ENCODE peak calls at places on chromosomes 13 and 19, in four cellular contexts. I is H1, T is H9, H is trophoblast cell. Z is an unnamed sample.

GRCh38 chr19:32719611-32720059 is at the start of gene TDRD12:
- DNase-seq in I (peak; percentile 15), T (peak; percentile 68), H (no peak), Z (no peak)

GRCh38 chr19:6020166-6020967 is 42.4 kb upstream of the RANBP3 start:
- DNase-seq in I (no peak), T (no peak), H (no peak), Z (no peak)

GRCh38 chr19:3275583-3276340 is 51.3 kb downstream of the CELF5 start:
- DNase-seq in I (peak; percentile 93), T (peak; percentile 96), H (no peak), Z (peak; percentile 91)

GRCh38 chr19:53868892-53869804 is 1.5 kb downstream of the MYADM start:
- DNase-seq in I (no peak), T (peak; percentile 89), H (peak; percentile 88), Z (peak; percentile 87)

GRCh38 chr13:30892966-30893365 is 13.1 kb upstream of the MEDAG start:
- DNase-seq in I (no peak), T (peak; percentile 83), H (no peak), Z (no peak)

GRCh38 chr19:35459414-35460082 is 11.5 kb downstream of the FFAR2 start:
- DNase-seq in I (no peak), T (no peak), H (no peak), Z (no peak)

GRCh38 chr13:46640843-46641242 is 87.9 kb downstream of the LRCH1 start:
- DNase-seq in I (no peak), T (no peak), H (no peak), Z (no peak)

GRCh38 chr19:36099166-36099785 is 11.7 kb upstream of the OVOL3 start:
- DNase-seq in I (no peak), T (no peak), H (no peak), Z (no peak)

GRCh38 chr13:53821632-53822031 is 793.0 kb downstream of the OLFM4 start:
- DNase-seq in I (no peak), T (no peak), H (no peak), Z (no peak)

GRCh38 chr13:20159646-20160345 is 1.1 kb downstream of the GJA3 start:
- DNase-seq in I (no peak), T (no peak), H (no peak), Z (no peak)

GRCh38 chr19:27889156-27889555 is 1323.8 kb downstream of the UQCRFS1 start:
- DNase-seq in I (no peak), T (no peak), H (no peak), Z (no peak)

GRCh38 chr19:13984875-13985741 is 21.0 kb downstream of the RFX1 start:
- DNase-seq in I (no peak), T (no peak), H (no peak), Z (no peak)

GRCh38 chr19:45717983-45718650 is 12.6 kb downstream of the FBXO46 start:
- DNase-seq in I (no peak), T (peak; percentile 50), H (no peak), Z (no peak)

GRCh38 chr13:22060187-22060586 is 389.3 kb downstream of the FGF9 start:
- DNase-seq in I (no peak), T (no peak), H (no peak), Z (no peak)

GRCh38 chr13:51942189-51942588 is 69.1 kb downstream of the ATP7B start:
- DNase-seq in I (no peak), T (no peak), H (no peak), Z (no peak)

GRCh38 chr13:26813626-26814348 is 53.2 kb upstream of the GPR12 start:
- DNase-seq in I (no peak), T (no peak), H (no peak), Z (no peak)

GRCh38 chr13:111855016-111855590 is 211.8 kb upstream of the SOX1 start:
- DNase-seq in I (no peak), T (no peak), H (no peak), Z (no peak)

GRCh38 chr19:11423164-11423803 is 4.2 kb upstream of the RGL3 start:
- DNase-seq in I (no peak), T (no peak), H (no peak), Z (no peak)

GRCh38 chr19:611506-611869 is 21.8 kb downstream of the HCN2 start:
- DNase-seq in I (no peak), T (no peak), H (no peak), Z (no peak)

GRCh38 chr19:46892252-46893179 is 31.7 kb downstream of the ARHGAP35 start:
- DNase-seq in I (no peak), T (no peak), H (no peak), Z (no peak)

GRCh38 chr13:59861676-59862075 is 302.1 kb downstream of the DIAPH3 start:
- DNase-seq in I (no peak), T (no peak), H (no peak), Z (no peak)

GRCh38 chr19:11279505-11280236 is 16.3 kb upstream of the TSPAN16 start:
- DNase-seq in I (no peak), T (no peak), H (no peak), Z (no peak)

GRCh38 chr19:1417145-1417544 is 9.8 kb downstream of the DAZAP1 start:
- DNase-seq in I (no peak), T (no peak), H (no peak), Z (no peak)

GRCh38 chr13:75789451-75790197 is 153.5 kb downstream of the LMO7 start:
- DNase-seq in I (no peak), T (no peak), H (no peak), Z (no peak)

GRCh38 chr19:3618144-3618810 is 8.3 kb downstream of the CACTIN start:
- DNase-seq in I (no peak), T (peak; percentile 73), H (peak; percentile 24), Z (no peak)

GRCh38 chr19:53917356-53917755 is 8.3 kb downstream of the CACNG7 start:
- DNase-seq in I (no peak), T (no peak), H (no peak), Z (no peak)

GRCh38 chr13:88125055-88125454 is 453.9 kb downstream of the SLITRK5 start:
- DNase-seq in I (no peak), T (no peak), H (no peak), Z (no peak)

GRCh38 chr13:114279770-114280169 is 1.6 kb upstream of the UPF3A start:
- DNase-seq in I (no peak), T (no peak), H (no peak), Z (no peak)

GRCh38 chr13:97256343-97256783 is 34.2 kb downstream of the MBNL2 start:
- DNase-seq in I (no peak), T (no peak), H (peak; percentile 91), Z (no peak)
- H4K91ac ChIP-seq in I (no peak overlapping the region), T (no peak overlapping the region), H (no peak overlapping the region), Z (no peak overlapping the region)

GRCh38 chr19:48874309-48875135 is 2.3 kb downstream of the PPP1R15A start:
- DNase-seq in I (no peak), T (no peak), H (peak; percentile 60), Z (no peak)

GRCh38 chr19:48873476-48874308 is 1.5 kb downstream of the PPP1R15A start:
- DNase-seq in I (no peak), T (no peak), H (no peak), Z (no peak)

GRCh38 chr19:48870048-48870447 is 1.6 kb upstream of the PLEKHA4 start:
- DNase-seq in I (no peak), T (no peak), H (no peak), Z (no peak)

GRCh38 chr19:48872884-48873475 is 759 bp downstream of the PPP1R15A start:
- DNase-seq in I (peak; percentile 49), T (peak; percentile 85), H (peak; percentile 83), Z (peak; percentile 84)

DNA sequence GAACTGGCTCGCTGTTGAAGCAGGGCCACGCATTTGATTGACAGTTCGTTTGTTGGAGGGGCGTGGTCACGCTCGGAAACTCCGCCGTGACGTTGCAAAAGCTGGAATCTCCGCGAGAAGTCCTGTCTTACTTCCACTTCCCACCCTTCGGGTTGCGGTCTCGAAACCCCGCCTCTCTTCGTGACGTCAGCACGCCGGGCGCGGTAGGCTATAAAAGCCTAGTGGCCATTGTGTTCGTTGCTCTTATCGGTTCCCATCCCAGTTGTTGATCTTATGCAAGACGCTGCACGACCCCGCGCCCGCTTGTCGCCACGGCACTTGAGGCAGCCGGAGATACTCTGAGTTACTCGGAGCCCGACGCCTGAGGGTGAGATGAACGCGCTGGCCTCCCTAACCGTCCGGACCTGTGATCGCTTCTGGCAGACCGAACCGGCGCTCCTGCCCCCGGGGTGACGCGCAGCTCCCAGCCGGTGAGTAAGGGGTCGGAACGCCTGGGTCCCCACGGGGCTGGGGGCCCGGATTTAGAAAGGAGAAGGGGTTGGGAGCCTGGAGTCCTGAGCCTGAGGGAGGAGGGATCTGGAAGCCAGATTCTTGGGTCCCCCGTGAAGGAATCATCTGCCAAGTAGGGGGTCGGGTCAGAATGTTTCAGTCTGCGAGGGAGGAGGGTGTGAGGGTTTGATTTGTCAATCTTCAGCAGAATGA is at the start of gene PPP1R15A:
- DNase-seq in I (peak; percentile 95), T (peak; percentile 98), H (peak; percentile 99), Z (peak; percentile 98)
- H2BK12ac ChIP-seq in I (peak within 1 kb of the TSS; percentile 64), T (peak within 1 kb of the TSS; percentile 31), H (peak within 1 kb of the TSS; percentile 27), Z (no peak within 1 kb of the TSS)

GRCh38 chr19:18152444-18152816 is 533 bp upstream of the PIK3R2 start:
- DNase-seq in I (peak; percentile 97), T (peak; percentile 98), H (peak; percentile 100), Z (peak; percentile 99)

GRCh38 chr19:18156268-18156667 is 3.3 kb downstream of the PIK3R2 start:
- DNase-seq in I (no peak), T (no peak), H (no peak), Z (no peak)

GRCh38 chr19:18152817-18153554 is at the start of gene PIK3R2:
- DNase-seq in I (peak; percentile 97), T (peak; percentile 98), H (peak; percentile 100), Z (peak; percentile 100)

GRCh38 chr19:18155095-18156087 is 2.4 kb downstream of the PIK3R2 start:
- DNase-seq in I (no peak), T (no peak), H (no peak), Z (no peak)

GRCh38 chr19:18153555-18154134 is 682 bp downstream of the PIK3R2 start:
- DNase-seq in I (no peak), T (no peak), H (no peak), Z (no peak)
- H3K18ac ChIP-seq in I (peak overlapping the region; percentile 71), T (peak overlapping the region; percentile 46), H (peak overlapping the region; percentile 97), Z (peak overlapping the region; percentile 99)

DNA sequence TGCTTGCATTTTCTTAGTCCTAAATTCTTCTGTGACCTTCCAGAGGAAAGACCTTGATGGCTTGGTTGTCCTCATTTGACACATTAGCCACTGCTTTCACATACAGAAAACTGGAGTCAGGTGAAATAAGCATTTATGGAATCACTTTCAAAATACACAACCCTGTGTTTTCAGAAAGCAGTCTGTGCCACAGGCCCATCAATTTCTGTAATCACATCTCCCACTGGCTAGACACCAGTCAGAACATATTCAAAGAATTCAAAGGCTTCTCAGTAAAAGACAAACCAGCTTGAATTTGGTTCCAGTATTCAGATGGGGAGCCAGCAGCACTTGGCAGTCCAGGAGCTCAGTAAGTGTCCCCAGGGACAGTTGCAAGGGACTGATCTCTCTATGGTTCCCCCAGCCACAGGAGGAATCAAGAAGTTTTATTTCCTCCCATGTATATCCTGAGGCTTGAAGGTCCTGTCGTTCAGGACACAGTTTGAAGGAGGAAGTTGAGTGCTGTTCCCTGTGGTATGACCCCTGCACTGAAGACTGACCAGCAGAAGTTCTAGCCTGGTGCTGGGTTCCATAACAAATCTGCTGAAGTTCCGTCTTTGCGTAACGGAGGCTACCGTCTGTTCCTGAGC is 214.3 kb downstream of the FOXO1 start:
- DNase-seq in I (no peak), T (no peak), H (no peak), Z (no peak)
- H4K91ac ChIP-seq in I (no peak overlapping the region), T (no peak overlapping the region), H (peak overlapping the region; percentile 96), Z (no peak overlapping the region)

DNA sequence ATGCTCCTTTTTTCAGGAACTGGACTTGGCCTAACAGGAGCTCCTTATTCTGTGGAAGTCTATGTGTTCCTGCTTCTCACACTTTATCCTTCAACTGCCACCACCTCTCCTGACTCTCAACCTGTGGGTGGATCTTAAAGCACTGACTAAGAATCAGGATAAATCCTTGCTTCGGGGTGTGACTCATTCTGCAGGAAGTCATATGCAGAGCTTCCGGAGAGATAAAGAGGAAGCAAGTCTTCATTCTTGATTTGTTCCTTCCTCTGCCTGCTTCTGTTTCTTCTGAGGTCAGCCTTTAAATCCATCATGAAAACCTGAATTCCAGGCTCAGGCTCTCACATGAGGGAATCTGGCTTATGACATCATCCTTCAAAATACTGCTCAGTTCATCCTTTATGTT is 137.1 kb upstream of the ATXN8OS start:
- DNase-seq in I (peak; percentile 1), T (peak; percentile 26), H (no peak), Z (no peak)
- H2BK12ac ChIP-seq in I (no peak overlapping the region), T (no peak overlapping the region), H (no peak overlapping the region), Z (no peak overlapping the region)